ENCODE peak calls at places on chromosomes 12 and 14, in six cellular contexts. W, J, E, A, L and Q are unnamed samples.

GRCh38 chr12:117100251-117100650 is 1.0 kb upstream of the TESC start:
- DNase-seq in L (no peak), W (no peak), J (no peak), A (peak; percentile 57), E (no peak), Q (no peak)

GRCh38 chr14:76708771-76709170 is 52.5 kb upstream of the VASH1 start:
- DNase-seq in A (no peak), W (no peak), E (no peak), L (no peak), J (no peak), Q (no peak)

GRCh38 chr14:58341152-58341748 is 42.9 kb downstream of the ARID4A start:
- DNase-seq in E (no peak), L (no peak), J (no peak), A (no peak), W (no peak), Q (no peak)

GRCh38 chr12:47975036-47975620 is 11.7 kb downstream of the TMEM106C start:
- DNase-seq in W (no peak), A (no peak), E (no peak), L (no peak), J (no peak), Q (no peak)

GRCh38 chr12:6915023-6915788 is 826 bp downstream of the ENO2 start:
- DNase-seq in L (no peak), W (no peak), J (no peak), E (peak; percentile 96), A (no peak), Q (no peak)

GRCh38 chr14:93824518-93825234 is 36.4 kb upstream of the PRIMA1 start:
- DNase-seq in W (no peak), L (no peak), A (no peak), J (no peak), E (peak; percentile 12), Q (no peak)

GRCh38 chr14:95207475-95208253 is 50.3 kb upstream of the DICER1 start:
- DNase-seq in J (no peak), W (no peak), A (no peak), E (no peak), L (no peak), Q (no peak)

GRCh38 chr12:81758421-81759214 is 532 bp downstream of the PPFIA2 start:
- DNase-seq in W (no peak), J (peak; percentile 3), E (peak; percentile 84), L (no peak), A (peak; percentile 38), Q (peak; percentile 62)

GRCh38 chr12:52760623-52761022 is 16.5 kb downstream of the KRT76 start:
- DNase-seq in L (no peak), J (no peak), E (no peak), W (no peak), A (no peak), Q (no peak)

GRCh38 chr14:90726656-90727055 is 89.6 kb downstream of the TTC7B start:
- DNase-seq in L (no peak), W (no peak), A (peak; percentile 53), J (no peak), E (peak; percentile 13), Q (peak; percentile 55)

GRCh38 chr12:10361084-10361483 is 28.8 kb downstream of the KLRK1 start:
- DNase-seq in W (no peak), L (no peak), E (peak; percentile 2), J (no peak), A (peak; percentile 54), Q (peak; percentile 67)

GRCh38 chr12:114976959-114977358 is 293.0 kb upstream of the TBX3 start:
- DNase-seq in A (no peak), J (no peak), E (no peak), W (no peak), L (no peak), Q (no peak)

GRCh38 chr12:31880340-31880739 is 78.9 kb upstream of the RESF1 start:
- DNase-seq in E (peak; percentile 75), A (no peak), L (no peak), W (no peak), J (no peak), Q (no peak)

GRCh38 chr12:66829660-66830325 is 150.9 kb upstream of the GRIP1 start:
- DNase-seq in L (no peak), J (peak; percentile 31), W (no peak), A (no peak), E (no peak), Q (no peak)

GRCh38 chr14:52119030-52119429 is 50.2 kb upstream of the NID2 start:
- DNase-seq in W (no peak), J (no peak), A (no peak), L (no peak), E (no peak), Q (peak; percentile 88)

GRCh38 chr12:95607642-95608041 is 56.4 kb upstream of the USP44 start:
- DNase-seq in J (no peak), W (no peak), A (no peak), L (no peak), E (no peak), Q (no peak)

GRCh38 chr12:49863946-49864816 is 21.3 kb upstream of the BCDIN3D start:
- DNase-seq in J (no peak), E (peak; percentile 49), L (no peak), A (no peak), W (no peak), Q (no peak)

GRCh38 chr12:19150273-19150895 is 20.9 kb downstream of the PLEKHA5 start:
- DNase-seq in W (no peak), J (no peak), A (no peak), E (no peak), L (no peak), Q (no peak)